ENCODE peak calls at places on chromosome 16, in ten cellular contexts. D is sigmoid colon, U is NB4, I is uterus, K is body of pancreas, A is Peyer's patch, W is heart left ventricle, B is A549, V is K562, N is esophagus squamous epithelium. M is an unnamed sample.

GRCh38 chr16:71807905-71808592 is 585 bp downstream of the AP1G1 start:
- DNase-seq in N (no peak), U (peak), K (peak), D (peak), V (peak), I (peak), B (peak), W (peak), A (peak), M (peak)

GRCh38 chr16:70512456-70512855 is 10.9 kb downstream of the COG4 start:
- DNase-seq in K (no peak), W (no peak), A (peak), N (no peak), U (no peak), V (no peak), B (peak), D (no peak), I (no peak), M (no peak)

GRCh38 chr16:27379919-27380318 is 22.1 kb upstream of the IL21R start:
- DNase-seq in U (no peak), A (peak), W (no peak), D (no peak), V (no peak), N (no peak), B (no peak), I (no peak), K (no peak), M (no peak)

GRCh38 chr16:61042736-61043135 is 993.5 kb downstream of the CDH8 start:
- DNase-seq in K (no peak), D (no peak), N (no peak), A (no peak), B (no peak), U (peak), W (no peak), V (no peak), I (no peak), M (no peak)

GRCh38 chr16:24609417-24609739 is 70.0 kb downstream of the RBBP6 start:
- DNase-seq in D (no peak), I (no peak), B (no peak), V (no peak), U (no peak), N (no peak), W (no peak), A (no peak), K (no peak), M (no peak)

GRCh38 chr16:89557936-89558490 is 2.5 kb upstream of the RPL13 start:
- DNase-seq in K (no peak), V (no peak), I (no peak), B (no peak), A (no peak), U (no peak), W (no peak), D (no peak), N (no peak), M (no peak)

GRCh38 chr16:58960034-58960433 is 225.9 kb upstream of the GOT2 start:
- DNase-seq in A (no peak), U (no peak), W (no peak), V (no peak), K (no peak), I (no peak), N (no peak), B (no peak), D (no peak), M (no peak)

GRCh38 chr16:66365588-66365987 is 903 bp upstream of the CDH5 start:
- DNase-seq in A (no peak), V (no peak), K (no peak), I (peak), B (peak), U (no peak), N (no peak), W (peak), D (no peak), M (no peak)

GRCh38 chr16:85197611-85198566 is 85.6 kb upstream of the CIBAR2 start:
- DNase-seq in U (no peak), A (no peak), V (no peak), K (peak), W (no peak), D (no peak), I (no peak), N (no peak), B (no peak), M (no peak)

GRCh38 chr16:59634951-59635350 is 900.8 kb upstream of the GOT2 start:
- DNase-seq in A (no peak), W (no peak), I (no peak), B (no peak), D (no peak), V (no peak), N (no peak), K (no peak), U (no peak), M (no peak)

GRCh38 chr16:50502616-50503000 is 45.6 kb upstream of the NKD1 start:
- DNase-seq in I (no peak), U (no peak), B (no peak), V (no peak), W (no peak), N (no peak), A (no peak), D (no peak), K (no peak), M (no peak)

GRCh38 chr16:84044108-84044488 is 1.5 kb upstream of the SLC38A8 start:
- DNase-seq in K (no peak), V (peak), N (no peak), B (peak), D (no peak), I (no peak), U (peak), A (no peak), W (peak), M (peak)

GRCh38 chr16:24775455-24775854 is 46.0 kb downstream of the TNRC6A start:
- DNase-seq in W (no peak), D (peak), V (no peak), B (no peak), A (no peak), K (peak), N (no peak), I (peak), U (no peak), M (no peak)

GRCh38 chr16:85542548-85542927 is 70.6 kb upstream of the GSE1 start:
- DNase-seq in A (no peak), I (no peak), W (no peak), V (peak), U (no peak), N (no peak), K (no peak), B (no peak), D (no peak), M (peak)

GRCh38 chr16:9371713-9372448 is 280.4 kb downstream of the HAPSTR1 start:
- DNase-seq in K (no peak), B (no peak), U (no peak), V (no peak), N (no peak), A (no peak), D (no peak), I (no peak), W (no peak), M (no peak)

GRCh38 chr16:68737046-68737729 is at the start of gene CDH1:
- DNase-seq in A (peak), B (no peak), U (no peak), I (no peak), V (no peak), D (no peak), N (no peak), K (peak), W (no peak), M (peak)
- TF ChIP-seq POLR2A in A (peak), B (no peak), U (no peak), I (no peak), V (no peak), D (peak), N (peak), K (peak), W (no peak), M (peak)

GRCh38 chr16:73154063-73154870 is 106.3 kb upstream of the ZFHX3 start:
- DNase-seq in U (peak), D (peak), V (no peak), K (no peak), I (peak), N (no peak), W (peak), B (no peak), A (peak), M (no peak)
- TF ChIP-seq POLR2A in U (no peak), D (no peak), V (no peak), K (no peak), I (no peak), N (peak), W (no peak), B (no peak), A (no peak), M (no peak)

GRCh38 chr16:57324649-57325223 is 33.8 kb upstream of the CCL22 start:
- DNase-seq in B (no peak), V (no peak), I (no peak), A (no peak), N (no peak), U (no peak), K (no peak), W (no peak), D (no peak), M (no peak)

GRCh38 chr16:57331355-57331754 is 27.2 kb upstream of the CCL22 start:
- DNase-seq in W (no peak), N (no peak), V (no peak), K (no peak), A (no peak), B (no peak), I (no peak), U (no peak), D (no peak), M (no peak)

GRCh38 chr16:57325458-57325857 is 33.1 kb upstream of the CCL22 start:
- DNase-seq in B (no peak), W (no peak), A (no peak), K (no peak), V (no peak), I (no peak), D (no peak), U (no peak), N (no peak), M (no peak)

GRCh38 chr16:57333402-57333801 is 25.2 kb upstream of the CCL22 start:
- DNase-seq in K (no peak), B (no peak), D (no peak), V (no peak), I (no peak), W (no peak), U (no peak), A (no peak), N (no peak), M (no peak)

GRCh38 chr16:57329718-57330327 is 28.8 kb upstream of the CCL22 start:
- DNase-seq in N (no peak), V (no peak), A (no peak), I (no peak), D (no peak), U (no peak), B (no peak), W (no peak), K (no peak), M (no peak)
- TF ChIP-seq POLR2A in N (no peak), V (no peak), A (no peak), I (no peak), D (no peak), U (no peak), B (no peak), W (no peak), K (no peak), M (no peak)

GRCh38 chr16:30761928-30762902 is at the start of the genes CFAP119 and RNF40:
- DNase-seq in K (peak), I (peak), N (peak), V (peak), W (peak), B (peak), A (peak), D (peak), U (peak), M (peak)
- TF ChIP-seq POLR2A in K (peak), I (peak), N (peak), V (peak), W (peak), B (peak), A (peak), D (peak), U (peak), M (peak)

GRCh38 chr16:86810062-86810461 is 231.7 kb downstream of the FOXL1 start:
- DNase-seq in B (no peak), K (no peak), A (no peak), U (no peak), I (no peak), V (no peak), W (no peak), N (no peak), D (no peak), M (no peak)

GRCh38 chr16:86806838-86807351 is 228.5 kb downstream of the FOXL1 start:
- DNase-seq in V (no peak), W (no peak), B (no peak), D (peak), N (no peak), U (no peak), I (no peak), A (no peak), K (no peak), M (no peak)

GRCh38 chr16:86812363-86812970 is 234.1 kb downstream of the FOXL1 start:
- DNase-seq in W (no peak), V (no peak), U (no peak), B (no peak), I (no peak), K (no peak), A (no peak), D (peak), N (no peak), M (no peak)

GRCh38 chr16:86808863-86809444 is 230.6 kb downstream of the FOXL1 start:
- DNase-seq in V (no peak), W (no peak), K (no peak), A (no peak), I (no peak), U (no peak), D (no peak), B (no peak), N (no peak), M (no peak)

GRCh38 chr16:86809458-86809955 is 231.2 kb downstream of the FOXL1 start:
- DNase-seq in V (no peak), D (no peak), K (no peak), U (no peak), A (no peak), N (no peak), I (no peak), W (no peak), B (peak), M (no peak)
- TF ChIP-seq POLR2A in V (no peak), D (no peak), K (no peak), U (no peak), A (no peak), N (no peak), I (no peak), W (no peak), B (no peak), M (no peak)

DNA sequence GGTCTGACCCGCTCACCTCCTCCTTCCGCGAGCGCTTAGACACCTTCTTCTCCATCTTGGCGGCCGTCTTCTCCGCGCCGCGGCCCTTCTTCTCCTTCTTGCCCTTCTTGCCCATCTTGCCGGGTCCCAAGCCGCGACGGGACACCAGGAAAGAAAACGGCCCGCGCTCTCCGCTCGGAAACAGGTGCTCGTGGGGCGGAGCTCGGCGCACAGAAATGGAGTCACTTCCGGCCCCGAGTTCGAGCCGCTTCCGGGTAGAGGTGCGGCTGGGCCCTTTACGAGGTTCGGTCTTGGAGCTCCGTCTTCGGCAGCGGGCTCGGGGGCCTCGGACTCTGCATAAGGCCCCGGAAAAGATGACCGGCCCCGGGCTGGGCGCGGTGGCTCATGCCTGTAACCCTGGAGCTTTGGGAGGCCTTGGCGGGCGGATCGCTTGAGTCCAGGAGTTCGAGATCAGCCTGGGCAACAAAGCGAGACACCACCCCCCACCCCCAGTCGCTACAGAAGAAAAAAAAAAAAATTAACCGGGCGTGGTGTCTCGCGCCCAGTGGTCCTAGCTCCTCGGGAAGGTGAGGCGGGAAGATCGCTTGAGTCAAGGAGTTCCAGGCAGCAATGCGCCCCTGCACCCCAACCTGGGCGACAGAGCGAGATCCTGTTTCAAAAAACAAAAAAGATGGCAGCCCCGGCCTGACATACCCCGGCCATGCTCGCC is at the start of gene KLHDC4:
- DNase-seq in B (peak), A (peak), U (peak), N (peak), K (peak), D (peak), V (peak), W (peak), I (peak), M (peak)
- TF ChIP-seq POLR2A in B (peak), A (peak), U (no peak), N (peak), K (peak), D (peak), V (peak), W (no peak), I (peak), M (peak)

GRCh38 chr16:55283776-55284717 is 40.0 kb upstream of the IRX6 start:
- DNase-seq in A (no peak), V (no peak), W (no peak), U (no peak), I (no peak), D (no peak), B (no peak), N (no peak), K (no peak), M (no peak)
- TF ChIP-seq POLR2A in A (no peak), V (no peak), W (no peak), U (no peak), I (no peak), D (no peak), B (no peak), N (no peak), K (no peak), M (no peak)

DNA sequence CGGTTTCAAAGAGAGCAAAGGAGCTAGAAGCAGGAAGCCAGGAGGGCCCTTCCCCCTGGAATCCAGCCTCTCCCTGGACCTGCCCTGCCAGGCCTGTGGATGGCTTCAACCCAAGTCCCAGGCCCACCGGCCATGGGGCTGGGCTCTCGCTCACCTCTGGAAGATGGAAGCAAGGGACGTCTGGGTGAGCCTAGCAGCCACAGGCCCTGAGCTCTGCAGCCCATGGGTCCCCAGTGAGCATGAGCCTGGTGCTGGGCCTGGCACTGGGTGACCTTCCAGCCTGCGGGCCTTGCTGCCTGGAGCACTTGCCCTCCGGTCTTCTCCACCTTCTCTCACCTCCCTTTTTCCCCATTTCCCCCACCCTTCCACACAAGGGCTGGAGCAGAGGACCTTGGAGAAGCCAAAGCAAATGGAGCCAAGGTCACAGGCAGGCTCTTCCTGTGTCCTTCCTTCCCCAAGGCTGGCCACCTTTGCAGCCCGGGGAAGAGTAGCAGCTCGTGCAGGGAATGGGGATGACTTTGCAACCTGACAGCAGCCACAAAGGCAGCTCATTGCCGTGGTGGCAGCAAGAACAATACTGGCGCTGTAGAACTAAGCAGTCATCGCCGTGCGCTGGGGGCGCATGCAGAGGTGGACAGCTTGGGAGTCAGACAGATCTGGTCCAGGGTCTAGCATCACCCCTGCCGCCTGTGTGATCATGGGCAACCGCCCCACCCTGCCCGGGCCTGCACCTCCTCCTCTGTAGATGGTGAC is 86.6 kb downstream of the AMFR start:
- DNase-seq in I (no peak), A (no peak), K (no peak), W (no peak), D (no peak), U (no peak), N (no peak), B (no peak), V (no peak), M (no peak)
- TF ChIP-seq POLR2A in I (no peak), A (no peak), K (no peak), W (no peak), D (no peak), U (no peak), N (no peak), B (no peak), V (no peak), M (no peak)

GRCh38 chr16:53703590-53704444 is at the start of the genes FTO and RPGRIP1L:
- DNase-seq in K (peak), V (peak), I (peak), D (peak), N (peak), W (peak), A (peak), B (peak), U (peak), M (peak)
- TF ChIP-seq POLR2A in K (peak), V (peak), I (no peak), D (no peak), N (peak), W (no peak), A (no peak), B (peak), U (no peak), M (peak)

GRCh38 chr16:53509906-53510703 is 7.1 kb upstream of the AKTIP start:
- DNase-seq in K (peak), B (peak), N (no peak), V (peak), D (peak), A (peak), W (peak), U (peak), I (peak), M (peak)
- TF ChIP-seq POLR2A in K (no peak), B (no peak), N (no peak), V (no peak), D (no peak), A (no peak), W (no peak), U (no peak), I (no peak), M (no peak)